ENCODE peak calls at places on chromosomes 6 and 20, in six cellular contexts. K is trophoblast cell, L is IMR-90, Q is H9, B is mesendoderm, W is mesenchymal stem cell. J is an unnamed sample.
A peak's percentile ranks its signal among the peaks of the same experiment; 100 is the strongest.

GRCh38 chr6:113630738-113631535 is 226.2 kb upstream of the MARCKS start:
- DNase-seq in B (no peak), Q (no peak), L (peak; percentile 86), K (peak; percentile 39), W (peak; percentile 94), J (no peak)

GRCh38 chr6:133594551-133594950 is 294.4 kb upstream of the TCF21 start:
- DNase-seq in B (no peak), L (peak; percentile 34), Q (no peak), W (peak; percentile 55), K (no peak), J (no peak)

GRCh38 chr20:38152175-38153010 is 12.7 kb downstream of the TGM2 start:
- DNase-seq in W (peak; percentile 61), B (no peak), Q (no peak), K (peak; percentile 22), L (peak; percentile 73), J (no peak)

GRCh38 chr6:63929111-63929510 is 293.5 kb downstream of the PHF3 start:
- DNase-seq in Q (no peak), W (no peak), K (no peak), L (no peak), B (no peak), J (no peak)

GRCh38 chr6:36949636-36950035 is 4.9 kb upstream of the PI16 start:
- DNase-seq in K (no peak), B (no peak), Q (no peak), W (peak; percentile 49), L (peak; percentile 85), J (no peak)

GRCh38 chr6:104182811-104183210 is 676.9 kb downstream of the HACE1 start:
- DNase-seq in K (peak; percentile 64), W (peak; percentile 9), L (no peak), B (no peak), Q (no peak), J (no peak)

GRCh38 chr6:149563203-149563927 is 2.8 kb upstream of the GINM1 start:
- DNase-seq in B (no peak), Q (no peak), W (peak; percentile 88), K (peak; percentile 61), L (peak; percentile 90), J (no peak)

GRCh38 chr6:96196633-96197032 is 180.9 kb downstream of the FUT9 start:
- DNase-seq in K (peak; percentile 85), W (no peak), B (peak; percentile 80), L (no peak), Q (no peak), J (no peak)

GRCh38 chr6:100099189-100100074 is 105.4 kb upstream of the MCHR2 start:
- DNase-seq in B (peak; percentile 46), Q (no peak), K (peak; percentile 65), L (peak; percentile 41), W (peak; percentile 30), J (no peak)

GRCh38 chr6:161355731-161356130 is 81.9 kb upstream of the AGPAT4 start:
- DNase-seq in L (no peak), B (no peak), W (no peak), K (no peak), Q (no peak), J (no peak)

GRCh38 chr6:13454286-13455221 is 32.8 kb downstream of the GFOD1 start:
- DNase-seq in B (no peak), W (peak; percentile 56), K (no peak), L (peak; percentile 85), Q (no peak), J (no peak)

GRCh38 chr20:37362231-37362792 is 16.4 kb downstream of the SRC start:
- DNase-seq in W (no peak), L (no peak), K (no peak), Q (no peak), B (no peak), J (no peak)

GRCh38 chr6:56399250-56399671 is 151.9 kb upstream of the COL21A1 start:
- DNase-seq in K (peak; percentile 47), Q (no peak), L (peak; percentile 12), B (peak; percentile 61), W (no peak), J (no peak)

GRCh38 chr6:165308926-165309731 is at the start of gene C6orf118:
- DNase-seq in L (peak; percentile 59), Q (peak; percentile 90), K (peak; percentile 76), W (peak; percentile 78), B (peak; percentile 96), J (peak; percentile 78)

GRCh38 chr6:163714179-163714578 is 299.7 kb downstream of the QKI start:
- DNase-seq in Q (no peak), K (no peak), L (no peak), B (no peak), W (no peak), J (no peak)

GRCh38 chr6:163711615-163712568 is 297.4 kb downstream of the QKI start:
- DNase-seq in L (no peak), K (peak; percentile 26), B (peak; percentile 13), Q (peak; percentile 43), W (no peak), J (no peak)

GRCh38 chr6:163712981-163713380 is 298.5 kb downstream of the QKI start:
- DNase-seq in W (no peak), B (no peak), L (no peak), K (no peak), Q (no peak), J (no peak)

GRCh38 chr6:163711071-163711470 is 296.6 kb downstream of the QKI start:
- DNase-seq in B (no peak), Q (no peak), K (no peak), L (no peak), W (no peak), J (no peak)

DNA sequence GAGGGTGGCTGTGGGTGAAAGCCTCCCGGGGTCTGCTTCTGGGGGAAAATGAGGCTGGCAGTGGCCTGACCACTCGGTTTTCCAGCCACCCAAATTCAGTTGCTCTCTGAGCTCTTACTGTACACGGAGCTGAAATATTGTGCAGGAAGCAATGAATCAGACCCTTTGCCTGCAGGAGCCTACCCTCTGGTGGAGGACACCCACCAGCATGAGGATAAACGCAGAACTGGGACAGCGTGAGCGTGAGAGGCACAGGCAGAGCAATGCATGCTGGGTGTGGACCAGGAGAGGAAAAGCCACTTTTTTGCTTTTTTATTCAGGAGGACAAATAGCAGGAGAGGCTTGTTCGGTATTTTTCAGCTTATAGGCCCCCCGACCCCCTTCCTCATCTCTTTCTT is 298.1 kb downstream of the QKI start:
- DNase-seq in K (no peak), L (no peak), B (no peak), Q (no peak), W (no peak), J (no peak)
- H4K8ac ChIP-seq in K (no peak overlapping the region), L (no peak overlapping the region), B (no peak overlapping the region), Q (no peak overlapping the region), W (no peak overlapping the region), J (no peak overlapping the region)

DNA sequence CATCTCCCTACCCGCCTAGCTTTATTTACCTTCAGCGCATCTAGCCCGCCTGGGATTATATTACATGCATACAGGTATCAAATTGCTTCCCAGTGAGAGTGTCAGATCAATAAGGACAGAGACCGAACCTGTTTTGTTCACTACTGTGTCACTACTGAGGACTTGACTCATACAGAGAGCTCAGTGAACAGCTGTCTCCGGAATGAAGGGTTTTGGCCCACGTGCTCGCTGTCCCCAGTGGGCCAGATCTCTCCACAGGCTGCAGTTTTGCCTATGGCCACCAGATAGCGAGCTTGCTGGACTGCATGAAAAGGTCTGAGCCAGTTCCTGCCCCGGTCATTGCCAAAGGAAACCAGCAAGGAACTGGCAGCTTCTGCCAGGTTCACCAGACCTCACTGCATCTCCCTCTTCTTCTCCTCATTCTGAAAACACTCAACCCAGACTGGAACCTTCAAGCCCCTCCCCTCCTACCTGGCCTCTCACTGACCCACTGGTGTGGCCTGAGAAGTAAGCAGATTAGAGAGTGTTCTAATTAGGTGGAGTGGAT is 150.8 kb downstream of the ZMYND8 start:
- DNase-seq in W (peak; percentile 74), K (peak; percentile 70), Q (peak; percentile 78), B (peak; percentile 69), L (peak; percentile 79), J (peak; percentile 9)
- H3K9ac ChIP-seq in W (peak overlapping the region; percentile 42), K (no peak overlapping the region), Q (no peak overlapping the region), B (no peak overlapping the region), L (no peak overlapping the region), J (no peak overlapping the region)

GRCh38 chr20:21099653-21100589 is 6.2 kb downstream of the LINC00237 start:
- DNase-seq in Q (peak; percentile 52), W (peak; percentile 18), K (peak; percentile 52), B (peak; percentile 61), L (peak; percentile 4), J (no peak)

GRCh38 chr20:21102691-21103311 is 3.4 kb downstream of the LINC00237 start:
- DNase-seq in L (peak; percentile 1), Q (peak; percentile 76), B (peak; percentile 73), W (peak; percentile 20), K (peak; percentile 29), J (no peak)

GRCh38 chr20:21102252-21102609 is 3.9 kb downstream of the LINC00237 start:
- DNase-seq in K (no peak), B (peak; percentile 74), W (no peak), L (no peak), Q (peak; percentile 57), J (no peak)

GRCh38 chr20:21101453-21102251 is 4.5 kb downstream of the LINC00237 start:
- DNase-seq in Q (peak; percentile 75), K (peak; percentile 24), L (no peak), W (no peak), B (peak; percentile 91), J (no peak)

DNA sequence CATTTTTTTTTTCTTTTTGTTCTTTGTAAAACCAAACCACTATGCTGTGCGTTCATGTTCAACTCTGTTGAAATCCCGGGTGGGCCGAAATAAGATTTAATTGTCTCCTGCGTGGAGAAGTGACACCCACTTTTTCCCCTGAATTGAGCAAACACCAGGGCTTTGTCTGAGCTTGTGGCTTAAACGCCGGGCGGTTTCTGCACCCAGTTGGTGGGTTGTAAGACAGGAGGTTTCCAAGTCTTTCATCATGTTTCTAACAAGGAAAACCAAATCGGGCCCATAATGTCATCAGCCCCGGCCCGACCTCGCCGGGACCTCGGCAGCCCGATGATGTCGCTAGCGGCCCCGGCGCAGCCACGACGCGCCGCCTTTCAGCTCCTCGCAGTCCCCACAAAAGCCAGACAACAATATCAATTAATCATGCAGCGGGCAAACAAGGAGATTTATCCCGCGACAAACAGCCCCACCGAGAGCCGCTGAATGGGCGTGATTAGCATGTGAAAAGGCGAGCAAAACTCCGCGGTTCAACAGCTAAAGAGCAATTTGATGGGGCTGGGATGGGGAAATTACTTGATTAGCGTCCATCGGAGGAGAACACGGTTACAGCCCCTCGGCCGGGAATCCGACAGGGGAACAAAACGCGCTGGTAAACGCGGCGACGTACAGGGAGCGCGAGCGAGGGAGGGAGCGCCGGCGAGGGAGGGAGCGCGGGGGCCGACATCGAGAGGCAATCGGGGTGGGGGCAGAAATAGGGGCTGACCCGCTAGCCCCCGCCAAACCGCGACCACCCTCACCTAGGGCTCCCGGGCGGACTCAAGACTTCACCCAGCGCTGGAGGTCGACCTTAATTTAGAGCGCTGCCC is 5.3 kb downstream of the LINC00237 start:
- DNase-seq in B (peak; percentile 75), L (peak; percentile 2), Q (peak; percentile 79), W (peak; percentile 21), K (peak; percentile 12), J (peak; percentile 71)
- H4K8ac ChIP-seq in B (no peak overlapping the region), L (no peak overlapping the region), Q (no peak overlapping the region), W (no peak overlapping the region), K (no peak overlapping the region), J (no peak overlapping the region)

GRCh38 chr20:50337521-50338466 is 147.2 kb downstream of the CEBPB start:
- DNase-seq in L (no peak), K (no peak), B (no peak), Q (no peak), W (no peak), J (no peak)
- H3K9ac ChIP-seq in L (no peak overlapping the region), K (no peak overlapping the region), B (no peak overlapping the region), Q (no peak overlapping the region), W (no peak overlapping the region), J (no peak overlapping the region)

GRCh38 chr6:43774776-43775583 is 5.0 kb downstream of the VEGFA start:
- DNase-seq in Q (peak; percentile 86), W (peak; percentile 80), K (peak; percentile 47), L (peak; percentile 61), B (peak; percentile 80), J (peak; percentile 79)
- H4K8ac ChIP-seq in Q (no peak overlapping the region), W (peak overlapping the region; percentile 90), K (peak overlapping the region; percentile 18), L (no peak overlapping the region), B (no peak overlapping the region), J (peak overlapping the region; percentile 26)